ENCODE peak calls at places on chromosomes 11 and 22, in seven cellular contexts. S is CD8-positive, alpha-beta T cell; V is A673; O is CD4-positive, CD25-positive, alpha-beta regulatory T cell; A is heart left ventricle; D is adipocyte; B is upper lobe of left lung. U is an unnamed sample.

GRCh38 chr11:110098645-110099044 is 5.5 kb downstream of the ZC3H12C start:
- DNase-seq in S (no peak), D (no peak), O (no peak), B (no peak), A (no peak), V (peak; percentile 60), U (no peak)

GRCh38 chr22:23579870-23580585 is at the start of gene IGLL1:
- DNase-seq in D (no peak), O (no peak), A (no peak), S (no peak), B (peak; percentile 61), V (no peak), U (no peak)

GRCh38 chr11:12053606-12054361 is 45.4 kb upstream of the DKK3 start:
- DNase-seq in B (no peak), D (no peak), S (no peak), A (no peak), O (no peak), V (no peak), U (no peak)

GRCh38 chr11:19519912-19520641 is 192.6 kb upstream of the NAV2 start:
- DNase-seq in O (no peak), V (no peak), A (no peak), S (no peak), D (no peak), B (peak; percentile 17), U (no peak)

GRCh38 chr11:121929581-121929980 is 186.4 kb downstream of the BLID start:
- DNase-seq in B (no peak), V (peak; percentile 96), O (no peak), S (no peak), D (peak; percentile 80), A (peak; percentile 39), U (no peak)

GRCh38 chr22:20291604-20292063 is 23.5 kb upstream of the RTN4R start:
- DNase-seq in O (no peak), V (no peak), B (no peak), S (no peak), A (no peak), D (no peak), U (no peak)

GRCh38 chr11:11798586-11799438 is 43.0 kb upstream of the USP47 start:
- DNase-seq in S (peak; percentile 44), B (no peak), A (peak; percentile 83), D (peak; percentile 92), O (peak; percentile 63), V (peak; percentile 75), U (peak; percentile 76)

GRCh38 chr22:40237788-40238424 is 60.2 kb downstream of the TNRC6B start:
- DNase-seq in O (no peak), A (no peak), D (no peak), V (no peak), S (no peak), B (no peak), U (no peak)

GRCh38 chr11:126716456-126717083 is 284.0 kb downstream of the KIRREL3 start:
- DNase-seq in S (no peak), V (peak; percentile 64), A (no peak), O (no peak), D (peak; percentile 80), B (no peak), U (no peak)

GRCh38 chr11:114625294-114625693 is 29.7 kb upstream of the NXPE4 start:
- DNase-seq in S (no peak), B (no peak), A (no peak), D (no peak), V (no peak), O (no peak), U (no peak)
- H3K9me3 ChIP-seq in S (no peaks in the 10 kb centered on the region), B (no peaks in the 10 kb centered on the region), A (no peaks in the 10 kb centered on the region), D (no peaks in the 10 kb centered on the region), V (peaks cover 20% of the 10 kb centered on the region), O (no peaks in the 10 kb centered on the region), U (no peaks in the 10 kb centered on the region)

DNA sequence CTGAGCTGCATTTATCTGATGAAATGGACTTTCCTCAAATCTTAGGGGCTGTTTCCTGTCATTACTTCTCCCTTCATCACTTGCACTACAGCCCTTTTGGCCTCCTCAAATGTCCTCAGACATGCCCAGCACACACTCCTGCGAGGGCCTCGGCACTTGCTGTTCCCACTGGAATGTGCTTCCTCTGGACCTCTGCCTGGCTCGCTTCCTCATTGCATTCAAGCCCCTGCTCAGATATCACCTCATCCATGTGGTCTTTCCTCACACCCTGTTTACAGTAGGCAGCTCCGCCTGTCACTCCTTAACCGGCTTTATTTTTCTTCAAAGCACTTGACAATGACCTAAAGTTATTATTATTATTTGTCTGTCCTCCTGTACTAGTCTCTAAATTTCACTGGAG is 9.0 kb downstream of the NAT10 start:
- DNase-seq in A (no peak), D (no peak), V (no peak), O (no peak), S (no peak), B (no peak), U (no peak)
- H3K36me3 ChIP-seq in A (no peaks in the 10 kb centered on the region), D (peaks cover 96% of the 10 kb centered on the region), V (peaks cover 96% of the 10 kb centered on the region), O (peaks cover 95% of the 10 kb centered on the region), S (peaks cover 83% of the 10 kb centered on the region), B (peaks cover 32% of the 10 kb centered on the region), U (peaks cover 74% of the 10 kb centered on the region)

DNA sequence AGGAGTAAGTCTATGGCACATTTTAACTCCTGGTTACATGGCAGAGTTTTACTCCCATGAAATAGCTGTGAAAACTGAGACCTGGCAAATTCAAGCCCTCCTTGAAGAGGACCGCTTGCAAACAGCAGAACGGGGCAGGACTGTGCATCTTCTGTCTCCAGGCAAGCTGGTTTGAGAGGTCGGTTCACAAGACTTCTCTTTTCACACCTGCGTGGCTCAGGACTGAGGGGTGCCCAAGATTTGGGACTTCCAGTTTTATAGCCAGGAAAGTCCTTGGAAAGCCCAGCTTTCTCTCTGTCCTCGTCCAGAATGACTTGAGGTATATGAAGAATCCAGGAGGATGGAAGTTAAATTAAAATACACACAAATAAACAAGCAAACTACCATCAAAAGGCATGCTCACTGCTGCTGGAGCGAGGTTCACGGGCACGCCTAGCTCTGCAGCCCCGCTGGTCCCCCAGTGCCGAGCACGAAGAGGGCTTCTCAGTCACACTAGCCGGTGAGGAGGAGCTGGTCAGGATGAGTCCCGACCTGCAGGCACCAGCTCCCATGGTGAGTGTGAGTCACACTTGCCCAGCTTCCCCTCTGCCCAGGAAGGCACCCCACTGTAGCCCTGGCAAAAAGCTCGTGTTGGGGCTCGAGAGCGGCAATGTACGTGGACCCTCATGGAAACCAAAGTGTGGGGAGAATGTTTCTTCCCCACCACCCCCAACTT is 1382.4 kb downstream of the BRD1 start:
- DNase-seq in O (no peak), V (peak; percentile 32), D (no peak), A (no peak), S (no peak), B (peak; percentile 41), U (no peak)
- H3K9me3 ChIP-seq in O (no peaks in the 10 kb centered on the region), V (no peaks in the 10 kb centered on the region), D (no peaks in the 10 kb centered on the region), A (no peaks in the 10 kb centered on the region), S (no peaks in the 10 kb centered on the region), B (no peaks in the 10 kb centered on the region), U (no peaks in the 10 kb centered on the region)

GRCh38 chr22:36301384-36301828 is 48.5 kb downstream of the APOL1 start:
- DNase-seq in O (peak; percentile 70), D (peak; percentile 81), V (peak; percentile 70), A (peak; percentile 73), B (peak; percentile 91), S (peak; percentile 67), U (peak; percentile 73)
- H3K36me3 ChIP-seq in O (peaks cover 99% of the 10 kb centered on the region), D (peaks cover 99% of the 10 kb centered on the region), V (peaks cover 82% of the 10 kb centered on the region), A (peaks cover 19% of the 10 kb centered on the region), B (peaks cover 92% of the 10 kb centered on the region), S (peaks cover 90% of the 10 kb centered on the region), U (peaks cover 98% of the 10 kb centered on the region)

GRCh38 chr22:47382164-47382890 is 619.9 kb downstream of the TBC1D22A start:
- DNase-seq in S (no peak), D (no peak), B (no peak), V (no peak), A (no peak), O (no peak), U (no peak)
- H3K9me3 ChIP-seq in S (no peaks in the 10 kb centered on the region), D (no peaks in the 10 kb centered on the region), B (no peaks in the 10 kb centered on the region), V (no peaks in the 10 kb centered on the region), A (no peaks in the 10 kb centered on the region), O (no peaks in the 10 kb centered on the region), U (no peaks in the 10 kb centered on the region)

GRCh38 chr11:14635559-14635958 is 8.0 kb upstream of the PDE3B start:
- DNase-seq in D (no peak), O (no peak), S (no peak), V (no peak), A (no peak), B (no peak), U (no peak)
- H3K36me3 ChIP-seq in D (no peaks in the 10 kb centered on the region), O (no peaks in the 10 kb centered on the region), S (no peaks in the 10 kb centered on the region), V (no peaks in the 10 kb centered on the region), A (no peaks in the 10 kb centered on the region), B (no peaks in the 10 kb centered on the region), U (no peaks in the 10 kb centered on the region)

U was measured in CD8-positive, alpha-beta memory T cell.